ENCODE peak calls at places on chromosomes 1 and 21, in five cellular contexts. M is CD4-positive, alpha-beta memory T cell; F is WERI-Rb-1; Y is upper lobe of right lung; E is A549. N is an unnamed sample. For H3K9me3, the result is how much of the 10 kb centered on the place peaks cover.

GRCh38 chr1:217946581-217946980 is 315.4 kb downstream of the SPATA17 start:
- DNase-seq in M (no peak), F (no peak), Y (no peak), E (no peak), N (no peak)

GRCh38 chr1:222880586-222880985 is 65.7 kb downstream of the DISP1 start:
- DNase-seq in M (no peak), F (no peak), Y (no peak), E (peak), N (no peak)

GRCh38 chr1:65477414-65478378 is 57.2 kb downstream of the LEPR start:
- DNase-seq in M (no peak), F (no peak), Y (no peak), E (no peak), N (no peak)

GRCh38 chr1:23964790-23965740 is 5.4 kb downstream of the PNRC2 start:
- DNase-seq in M (no peak), F (no peak), Y (no peak), E (no peak), N (no peak)

GRCh38 chr1:46448109-46448911 is 41.3 kb upstream of the DMBX1 start:
- DNase-seq in M (no peak), F (no peak), Y (no peak), E (no peak), N (no peak)

GRCh38 chr21:35232545-35233176 is 183.6 kb upstream of the RUNX1 start:
- DNase-seq in M (no peak), F (no peak), Y (no peak), E (peak), N (no peak)

GRCh38 chr1:145986551-145986950 is 9.8 kb downstream of the TXNIP start:
- DNase-seq in M (no peak), F (no peak), Y (no peak), E (no peak), N (no peak)

GRCh38 chr1:161266836-161267235 is 8.3 kb downstream of the PCP4L1 start:
- DNase-seq in M (no peak), F (no peak), Y (no peak), E (no peak), N (no peak)

GRCh38 chr1:117605164-117605810 is 561 bp upstream of the TENT5C start:
- DNase-seq in M (no peak), F (no peak), Y (no peak), E (no peak), N (no peak)

GRCh38 chr1:196160066-196160795 is 448.0 kb downstream of the KCNT2 start:
- DNase-seq in M (no peak), F (no peak), Y (no peak), E (no peak), N (no peak)

GRCh38 chr1:209879539-209879938 is 51.8 kb downstream of the UTP25 start:
- DNase-seq in M (no peak), F (no peak), Y (no peak), E (peak), N (no peak)

GRCh38 chr21:27725916-27726315 is 759.0 kb upstream of the ADAMTS5 start:
- DNase-seq in M (no peak), F (no peak), Y (no peak), E (no peak), N (no peak)

GRCh38 chr21:27722095-27722494 is 755.2 kb upstream of the ADAMTS5 start:
- DNase-seq in M (no peak), F (no peak), Y (no peak), E (no peak), N (no peak)

GRCh38 chr21:27719226-27719625 is 752.3 kb upstream of the ADAMTS5 start:
- DNase-seq in M (no peak), F (no peak), Y (no peak), E (no peak), N (no peak)

DNA sequence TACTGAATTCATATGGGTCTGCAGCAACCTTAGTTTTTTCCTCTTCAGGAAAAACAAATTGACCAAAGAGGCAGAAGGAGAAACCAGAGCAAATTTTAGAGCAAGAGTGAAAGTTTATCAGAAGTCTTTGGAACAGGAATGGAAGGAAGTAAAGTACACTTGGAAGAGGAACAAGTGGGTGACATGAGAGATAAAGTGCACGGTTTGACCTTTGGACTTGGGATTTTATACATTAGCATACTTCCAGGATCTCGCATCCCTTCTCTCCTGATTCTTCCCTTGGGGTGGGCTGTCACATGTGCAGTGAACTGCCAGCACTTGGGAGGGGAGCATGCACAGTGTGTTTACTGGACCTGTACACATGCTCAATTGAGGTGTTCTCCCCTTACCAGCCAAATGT is 754.8 kb upstream of the ADAMTS5 start:
- DNase-seq in M (no peak), F (no peak), Y (no peak), E (no peak), N (no peak)
- H3K9me3 ChIP-seq in M (under half), F (under half), Y (under half), E (under half), N (under half)

DNA sequence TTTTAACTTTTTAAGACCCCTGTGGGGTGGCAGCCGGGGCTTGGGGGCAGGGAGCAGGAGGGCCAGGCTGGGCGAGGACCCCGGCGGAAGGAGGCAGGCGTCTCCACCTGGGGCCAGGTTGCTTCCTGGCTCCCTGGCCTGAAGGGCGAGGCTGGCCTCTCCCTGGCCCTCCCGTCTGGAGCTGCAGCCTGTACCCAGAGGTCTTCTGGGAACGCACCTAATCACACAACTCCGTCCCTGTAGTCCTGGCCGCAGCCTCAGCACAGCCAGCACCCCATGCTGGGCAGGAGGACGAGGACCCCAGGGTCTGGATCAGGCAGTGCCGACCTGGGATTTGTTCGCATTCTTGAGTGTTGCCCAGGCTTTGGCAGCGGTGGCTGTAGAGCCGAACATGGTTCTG is 14.1 kb upstream of the TTC34 start:
- DNase-seq in M (no peak), F (no peak), Y (no peak), E (no peak), N (no peak)
- H3K9me3 ChIP-seq in M (under half), F (under half), Y (under half), E (under half), N (under half)

DNA sequence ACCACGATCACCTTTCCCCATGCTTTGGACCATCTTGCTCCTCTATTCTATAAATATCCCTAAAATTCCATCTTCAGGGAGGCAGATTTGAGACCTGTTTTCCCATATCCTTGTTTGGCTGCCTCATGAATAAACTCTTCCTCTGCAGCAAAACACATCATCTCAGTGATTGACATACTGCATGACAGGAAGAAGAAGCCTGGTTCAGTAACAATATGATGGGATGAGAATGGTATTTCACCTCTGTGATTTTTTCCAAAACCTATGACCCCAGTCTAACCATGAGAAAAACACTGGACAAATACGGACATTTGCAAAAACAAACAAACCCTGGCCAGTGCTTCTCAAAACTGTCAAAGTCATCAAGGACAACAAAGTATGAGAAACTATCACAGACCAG is 53.8 kb upstream of the ZSWIM5 start:
- DNase-seq in M (no peak), F (no peak), Y (no peak), E (no peak), N (no peak)
- H3K9me3 ChIP-seq in M (under half), F (under half), Y (under half), E (under half), N (under half)

DNA sequence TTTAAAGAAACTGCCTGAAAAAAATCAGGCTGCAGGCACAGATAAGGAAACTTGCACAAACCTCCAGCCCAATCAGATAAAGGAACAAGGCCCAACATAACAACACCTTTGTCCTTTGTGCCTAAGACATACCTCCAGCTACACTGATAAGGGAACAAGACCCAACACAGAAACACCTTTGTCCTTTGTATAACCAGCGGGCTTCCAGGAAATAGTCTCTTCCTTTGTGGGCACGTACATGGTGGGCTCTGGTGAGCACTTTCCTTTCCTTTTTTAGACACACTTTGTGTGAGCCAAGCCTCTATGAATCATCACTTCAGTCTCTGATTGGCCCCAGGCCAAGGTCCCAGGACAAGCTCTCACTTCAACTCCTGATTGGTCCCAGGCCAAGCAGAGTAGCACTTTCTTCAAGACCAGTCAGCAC is 23.6 kb downstream of the ZNF670 start:
- DNase-seq in M (no peak), F (no peak), Y (no peak), E (no peak), N (no peak)
- H3K9me3 ChIP-seq in M (under half), F (under half), Y (under half), E (half or more), N (under half)

GRCh38 chr21:23968722-23969647 is 1638.3 kb downstream of the MRPL39 start:
- DNase-seq in M (peak), F (peak), Y (no peak), E (peak), N (peak)

GRCh38 chr21:23960769-23961168 is 1646.5 kb downstream of the MRPL39 start:
- DNase-seq in M (no peak), F (no peak), Y (no peak), E (no peak), N (no peak)

GRCh38 chr21:23968008-23968407 is 1639.3 kb downstream of the MRPL39 start:
- DNase-seq in M (no peak), F (no peak), Y (no peak), E (no peak), N (no peak)

GRCh38 chr21:23963454-23963853 is 1643.8 kb downstream of the MRPL39 start:
- DNase-seq in M (no peak), F (no peak), Y (no peak), E (no peak), N (no peak)
- H3K9me3 ChIP-seq in M (under half), F (under half), Y (under half), E (under half), N (under half)

GRCh38 chr1:227723474-227723873 is 11.6 kb downstream of the JMJD4 start:
- DNase-seq in M (no peak), F (no peak), Y (no peak), E (no peak), N (no peak)
- H3K9me3 ChIP-seq in M (under half), F (under half), Y (under half), E (under half), N (under half)

N was measured in T-helper 17 cell.